ENCODE peak calls at places on chromosomes 2 and 18, in six cellular contexts. U is cardiac fibroblast, J is endothelial cell, N is PC-9, Q is astrocyte of the spinal cord, M is HFFc6. G is an unnamed sample.

GRCh38 chr2:97911922-97912575 is 83.7 kb downstream of the TMEM131 start:
- DNase-seq in J (no peak), M (no peak), U (no peak), Q (no peak), N (no peak), G (peak; percentile 8)

GRCh38 chr2:177282101-177282573 is 17.6 kb upstream of the NFE2L2 start:
- DNase-seq in M (peak; percentile 29), J (no peak), U (peak; percentile 46), N (no peak), Q (peak; percentile 58), G (no peak)

GRCh38 chr2:39725401-39725800 is 53.7 kb downstream of the THUMPD2 start:
- DNase-seq in U (no peak), J (no peak), Q (no peak), M (peak; percentile 85), N (no peak), G (no peak)

GRCh38 chr18:48356151-48356745 is 52.9 kb downstream of the ZBTB7C start:
- DNase-seq in J (no peak), Q (no peak), N (no peak), M (no peak), U (no peak), G (no peak)

GRCh38 chr18:47983055-47983454 is 52.6 kb upstream of the SMAD2 start:
- DNase-seq in J (no peak), Q (no peak), U (no peak), N (no peak), M (no peak), G (no peak)

GRCh38 chr18:43931439-43931838 is 654.1 kb upstream of the SYT4 start:
- DNase-seq in Q (no peak), N (no peak), M (no peak), J (no peak), U (peak; percentile 31), G (no peak)

GRCh38 chr18:75482880-75483279 is 55.4 kb upstream of the SMIM21 start:
- DNase-seq in U (no peak), M (peak; percentile 66), N (no peak), J (no peak), Q (no peak), G (no peak)

GRCh38 chr18:11521853-11522252 is 87.5 kb upstream of the SLC35G4 start:
- DNase-seq in Q (no peak), U (no peak), N (no peak), M (no peak), J (no peak), G (no peak)

GRCh38 chr2:64177315-64177714 is 33.1 kb upstream of the PELI1 start:
- DNase-seq in Q (no peak), J (no peak), U (peak; percentile 66), N (no peak), M (no peak), G (peak; percentile 18)

GRCh38 chr2:233059547-233059796 is 670 bp upstream of the INPP5D start:
- DNase-seq in M (no peak), U (no peak), N (no peak), Q (no peak), J (no peak), G (no peak)

GRCh38 chr2:105926960-105927678 is 182.4 kb downstream of the NCK2 start:
- DNase-seq in J (no peak), Q (no peak), U (no peak), N (no peak), M (no peak), G (no peak)

GRCh38 chr2:241794250-241794823 is 14.7 kb upstream of the NEU4 start:
- DNase-seq in U (no peak), N (no peak), M (no peak), J (no peak), Q (no peak), G (no peak)

GRCh38 chr2:169221745-169222369 is 140.5 kb downstream of the LRP2 start:
- DNase-seq in M (no peak), U (peak; percentile 55), N (no peak), J (no peak), Q (peak; percentile 48), G (no peak)

GRCh38 chr2:28621172-28622100 is 125.6 kb downstream of the PLB1 start:
- DNase-seq in Q (peak; percentile 98), U (peak; percentile 98), N (peak; percentile 75), M (peak; percentile 94), J (peak; percentile 35), G (peak; percentile 57)
- TF ChIP-seq CTCF in Q (peak; percentile 55), U (peak; percentile 49), N (peak; percentile 79), M (peak; percentile 66), J (no peak), G (peak; percentile 30)

DNA sequence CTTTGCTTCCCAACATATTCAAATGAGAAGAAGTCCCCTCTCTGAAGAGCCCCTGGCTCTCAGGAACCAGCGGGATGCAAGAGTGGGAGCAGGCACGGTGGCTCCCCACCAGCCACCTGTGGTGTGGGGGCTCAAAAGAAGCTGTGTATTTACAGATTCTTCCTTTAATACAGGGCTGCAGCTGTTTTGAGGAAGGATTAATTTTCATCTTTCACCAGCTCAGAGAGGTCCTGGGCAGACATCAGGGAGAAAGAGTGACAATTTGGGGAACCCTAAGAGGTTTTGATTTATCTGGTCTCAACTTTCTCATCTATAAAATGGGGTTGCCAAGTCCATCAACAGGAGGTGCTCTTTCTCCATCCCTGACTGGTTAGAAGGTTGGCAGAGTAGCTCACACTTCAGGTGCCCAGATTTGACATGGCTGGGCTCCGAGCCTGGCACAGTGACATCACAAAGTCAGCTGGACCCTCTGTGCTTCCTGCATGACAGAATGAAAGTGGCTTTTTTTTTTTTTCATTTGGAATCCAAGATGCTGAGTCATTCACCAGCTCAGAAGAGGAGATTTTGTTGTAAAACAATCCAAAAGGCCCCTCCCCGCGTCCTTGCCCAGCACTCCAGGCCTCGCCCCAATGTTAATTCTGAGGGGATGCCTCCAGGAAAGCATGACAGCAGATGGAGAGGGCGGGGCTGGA is 15.5 kb upstream of the SIX2 start:
- DNase-seq in J (no peak), M (peak; percentile 59), U (peak; percentile 96), N (peak; percentile 88), Q (peak; percentile 86), G (peak; percentile 90)
- TF ChIP-seq CTCF in J (no peak), M (peak; percentile 29), U (peak; percentile 28), N (peak; percentile 86), Q (peak; percentile 18), G (peak; percentile 38)

GRCh38 chr2:145344076-145344724 is 824.3 kb upstream of the ZEB2 start:
- DNase-seq in M (peak; percentile 41), U (no peak), J (no peak), Q (peak; percentile 36), N (no peak), G (no peak)

GRCh38 chr2:145352499-145352898 is 832.6 kb upstream of the ZEB2 start:
- DNase-seq in U (no peak), Q (no peak), M (no peak), N (no peak), J (no peak), G (no peak)

GRCh38 chr2:145350011-145350410 is 830.1 kb upstream of the ZEB2 start:
- DNase-seq in U (peak; percentile 56), N (no peak), M (peak; percentile 57), Q (peak; percentile 70), J (no peak), G (peak; percentile 11)
- TF ChIP-seq CTCF in U (no peak), N (no peak), M (no peak), Q (no peak), J (no peak), G (no peak)

DNA sequence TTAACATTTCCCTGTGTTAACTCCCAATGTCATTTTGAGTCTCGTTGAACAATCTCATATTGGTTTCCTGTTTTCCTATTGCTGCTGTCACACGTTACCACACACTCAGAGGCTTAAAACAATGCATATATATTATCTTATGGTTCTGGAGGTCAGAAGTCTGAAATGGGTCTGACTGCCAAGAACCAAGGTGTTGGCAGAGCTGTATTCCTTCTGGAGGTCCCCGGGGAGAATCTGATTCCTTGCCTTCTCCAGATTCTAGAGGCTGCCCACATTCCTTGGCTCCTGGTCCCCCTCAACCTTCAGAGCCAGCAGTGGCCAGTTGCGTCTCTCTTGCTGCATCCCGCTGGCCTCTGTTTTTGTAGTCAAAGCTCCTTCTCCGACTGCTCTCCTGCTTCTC is 17.5 kb downstream of the COL4A4 start:
- DNase-seq in N (no peak), Q (no peak), J (no peak), M (no peak), U (peak; percentile 60), G (no peak)
- TF ChIP-seq CTCF in N (no peak), Q (no peak), J (no peak), M (no peak), U (no peak), G (no peak)

DNA sequence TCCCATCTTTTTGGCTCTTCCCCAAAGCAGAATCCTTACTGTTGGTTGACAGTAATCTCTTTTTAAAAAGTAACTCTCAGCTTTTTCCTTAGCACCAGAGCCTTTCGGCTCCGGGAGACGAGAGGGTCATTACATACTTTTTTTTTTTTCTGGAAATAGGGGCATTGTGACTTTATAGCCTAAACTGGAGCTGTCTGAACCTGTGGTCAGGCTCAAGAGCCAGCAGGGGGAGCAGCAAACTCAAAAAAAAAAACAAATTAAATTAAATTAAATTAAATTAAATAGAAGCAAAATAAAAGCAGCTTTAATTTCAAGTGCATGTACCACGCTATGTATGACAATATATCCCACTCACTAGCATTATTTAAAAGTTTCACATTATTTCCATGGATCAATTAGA is 156.6 kb downstream of the DTNA start:
- DNase-seq in M (no peak), J (no peak), Q (peak; percentile 33), N (no peak), U (peak; percentile 34), G (no peak)
- TF ChIP-seq CTCF in M (peak; percentile 82), J (peak; percentile 60), Q (peak; percentile 62), N (peak; percentile 64), U (peak; percentile 61), G (peak; percentile 62)

DNA sequence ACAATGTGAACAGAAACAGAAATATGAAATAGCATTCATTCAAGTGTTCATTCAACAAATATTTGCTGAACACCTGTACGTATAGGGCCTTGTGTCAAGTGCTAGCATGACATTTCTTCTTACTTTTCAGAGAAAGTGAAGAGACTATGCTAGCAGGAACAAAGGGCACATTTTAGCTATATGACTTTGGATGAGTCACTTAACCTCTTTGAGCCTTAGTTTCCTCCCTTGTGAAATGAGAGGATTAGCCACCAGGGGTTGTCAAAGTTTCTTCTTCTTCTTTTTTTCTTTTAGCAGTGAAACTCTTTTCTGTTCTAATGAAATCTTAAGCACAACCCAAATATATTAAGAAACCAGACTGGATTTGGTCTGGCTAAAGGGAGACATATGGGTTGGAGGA is 53.1 kb downstream of the FIGN start:
- DNase-seq in M (peak; percentile 9), N (no peak), U (peak; percentile 47), Q (peak; percentile 46), J (no peak), G (no peak)
- TF ChIP-seq CTCF in M (peak; percentile 48), N (no peak), U (peak; percentile 45), Q (peak; percentile 36), J (no peak), G (peak; percentile 2)